ENCODE peak calls at places on chromosomes 2 and 18, in four cellular contexts. M is NCI-H526; W is activated naive CD8-positive, alpha-beta T cell treated with anti-CD3 and anti-CD28 coated beads, Interleukin-2, amount 50 U/mL, for 24 hours; Y is T follicular helper cell. V is an unnamed sample.
A peak's percentile ranks its signal among the peaks of the same experiment; 100 is the strongest.

GRCh38 chr2:120673571-120674061 is 62.1 kb upstream of the GLI2 start:
- DNase-seq in M (no peak), W (no peak), Y (no peak), V (no peak)

GRCh38 chr2:45888167-45888566 is 236.7 kb downstream of the PRKCE start:
- DNase-seq in Y (no peak), M (no peak), W (no peak), V (no peak)

GRCh38 chr2:12196495-12196894 is 450.1 kb downstream of the LPIN1 start:
- DNase-seq in Y (no peak), W (no peak), M (no peak), V (no peak)

GRCh38 chr2:36356990-36357505 is 1.5 kb downstream of the CRIM1 start:
- DNase-seq in M (peak; percentile 52), Y (no peak), W (peak; percentile 43), V (peak; percentile 52)

GRCh38 chr2:54619660-54620231 is 103.7 kb upstream of the EML6 start:
- DNase-seq in Y (no peak), W (no peak), M (no peak), V (no peak)

GRCh38 chr2:182666674-182667320 is 49.3 kb upstream of the DNAJC10 start:
- DNase-seq in Y (no peak), M (peak; percentile 31), W (no peak), V (peak; percentile 35)

GRCh38 chr18:77974329-77974728 is 724.7 kb downstream of the GALR1 start:
- DNase-seq in Y (no peak), W (no peak), M (no peak), V (no peak)

GRCh38 chr18:3177902-3178687 is 41.7 kb downstream of the MYOM1 start:
- DNase-seq in Y (no peak), W (peak; percentile 38), M (no peak), V (peak; percentile 79)

GRCh38 chr2:120851116-120851773 is 115.6 kb downstream of the GLI2 start:
- DNase-seq in Y (no peak), M (no peak), W (no peak), V (no peak)

GRCh38 chr2:50143822-50144575 is 887.9 kb downstream of the NRXN1 start:
- DNase-seq in W (no peak), Y (no peak), M (peak; percentile 77), V (peak; percentile 34)

GRCh38 chr2:147030966-147031760 is 813.7 kb upstream of the ACVR2A start:
- DNase-seq in M (no peak), Y (no peak), W (no peak), V (no peak)

GRCh38 chr2:49770919-49771318 is 616.6 kb upstream of the FSHR start:
- DNase-seq in M (peak; percentile 72), W (no peak), Y (no peak), V (peak; percentile 4)

GRCh38 chr18:34976899-34977786 is 64.1 kb upstream of the MAPRE2 start:
- DNase-seq in Y (peak; percentile 67), W (peak; percentile 79), M (peak; percentile 69), V (peak; percentile 74)

GRCh38 chr2:129457277-129457818 is 522.1 kb upstream of the RAB6C start:
- DNase-seq in Y (no peak), M (no peak), W (no peak), V (no peak)

GRCh38 chr18:44601447-44601846 is 79.2 kb upstream of the SETBP1 start:
- DNase-seq in M (no peak), Y (no peak), W (no peak), V (no peak)

GRCh38 chr2:12469053-12469625 is 247.6 kb upstream of the TRIB2 start:
- DNase-seq in W (no peak), Y (no peak), M (no peak), V (no peak)

GRCh38 chr18:11994346-11994707 is 13.0 kb downstream of the IMPA2 start:
- DNase-seq in W (no peak), Y (no peak), M (no peak), V (no peak)

GRCh38 chr2:222049946-222050345 is 248.9 kb downstream of the PAX3 start:
- DNase-seq in W (no peak), M (no peak), Y (no peak), V (no peak)

GRCh38 chr18:12271376-12272235 is 17.4 kb downstream of the CIDEA start:
- DNase-seq in W (peak; percentile 72), Y (no peak), M (peak; percentile 74), V (peak; percentile 86)

V was measured in GM20000.